ENCODE peak calls at places on chromosome X, in eight cellular contexts. Q, S, G, L, W, Y, A and M are unnamed samples.

GRCh38 chrX:43592597-43592996 is 63.5 kb upstream of the MAOA start:
- DNase-seq in L (no peak), A (no peak), Q (no peak), Y (no peak), S (no peak), W (no peak), G (no peak), M (no peak)

GRCh38 chrX:40772290-40772689 is 36.9 kb upstream of the MED14 start:
- DNase-seq in S (no peak), Q (no peak), Y (no peak), W (no peak), A (no peak), L (no peak), G (no peak), M (no peak)

GRCh38 chrX:153209347-153209746 is 30.3 kb downstream of the MAGEA1 start:
- DNase-seq in A (no peak), Y (no peak), L (no peak), W (no peak), Q (no peak), S (no peak), G (no peak), M (no peak)

GRCh38 chrX:2769615-2770014 is 17.8 kb downstream of the XG start:
- DNase-seq in L (no peak), A (no peak), S (no peak), G (no peak), Q (no peak), Y (no peak), W (no peak), M (no peak)

GRCh38 chrX:110858565-110858964 is 62.9 kb upstream of the CHRDL1 start:
- DNase-seq in Q (no peak), G (no peak), S (no peak), W (no peak), A (no peak), L (no peak), Y (no peak), M (no peak)

GRCh38 chrX:45743081-45743533 is 542.4 kb upstream of the DIPK2B start:
- DNase-seq in S (no peak), L (no peak), A (no peak), Y (peak), G (no peak), W (no peak), Q (no peak), M (no peak)

GRCh38 chrX:46865281-46865680 is 28.4 kb downstream of the RP2 start:
- DNase-seq in Y (peak), W (no peak), L (no peak), G (no peak), Q (no peak), A (no peak), S (no peak), M (peak)

GRCh38 chrX:103423955-103424640 is 47.8 kb downstream of the BEX3 start:
- DNase-seq in A (no peak), Y (no peak), L (no peak), G (no peak), Q (no peak), W (no peak), S (no peak), M (no peak)

GRCh38 chrX:140467211-140467610 is 37.7 kb downstream of the SOX3 start:
- DNase-seq in L (no peak), S (no peak), A (no peak), W (no peak), G (no peak), Y (no peak), Q (no peak), M (no peak)

GRCh38 chrX:46686003-46686645 is 72.8 kb downstream of the SLC9A7 start:
- DNase-seq in L (peak), S (no peak), A (no peak), Q (no peak), Y (peak), W (no peak), G (peak), M (peak)

GRCh38 chrX:136076942-136077341 is 70.4 kb upstream of the FHL1 start:
- DNase-seq in S (no peak), Q (no peak), W (no peak), Y (no peak), G (no peak), A (no peak), L (no peak), M (no peak)

GRCh38 chrX:21944136-21944615 is 3.7 kb downstream of the SMS start:
- DNase-seq in Y (no peak), W (no peak), A (no peak), G (no peak), S (no peak), Q (no peak), L (no peak), M (no peak)

GRCh38 chrX:10190367-10190766 is 33.6 kb downstream of the CLCN4 start:
- DNase-seq in G (no peak), L (peak), A (no peak), Y (peak), W (no peak), S (no peak), Q (no peak), M (peak)

GRCh38 chrX:41045960-41046567 is 39.2 kb upstream of the USP9X start:
- DNase-seq in W (no peak), Q (no peak), L (peak), Y (no peak), S (no peak), A (no peak), G (no peak), M (peak)

GRCh38 chrX:47293106-47293505 is 60.3 kb downstream of the USP11 start:
- DNase-seq in W (no peak), L (no peak), G (no peak), Y (no peak), A (no peak), Q (no peak), S (no peak), M (no peak)

GRCh38 chrX:47802589-47802988 is 34.1 kb upstream of the ZNF81 start:
- DNase-seq in A (no peak), S (no peak), Y (no peak), G (no peak), Q (no peak), L (no peak), W (no peak), M (peak)

GRCh38 chrX:48683411-48683982 is at the start of gene WAS:
- DNase-seq in Q (no peak), A (no peak), S (no peak), Y (no peak), G (peak), L (peak), W (peak), M (peak)

GRCh38 chrX:9611436-9612145 is 146.7 kb downstream of the TBL1X start:
- DNase-seq in S (no peak), W (no peak), Y (no peak), L (no peak), A (no peak), Q (no peak), G (no peak), M (no peak)

GRCh38 chrX:44903107-44903506 is 30.1 kb downstream of the KDM6A start:
- DNase-seq in L (no peak), Y (peak), Q (no peak), S (no peak), A (no peak), G (no peak), W (no peak), M (peak)